ENCODE peak calls at places on chromosome 1, in eight cellular contexts. S is choroid plexus epithelial cell, G is AG09309, Y is GM12865, Z is retinal pigment epithelial cell, N is tibial nerve, T is HL-60, Q is A549. J is an unnamed sample.

GRCh38 chr1:164969256-164969655 is 387.3 kb downstream of the LMX1A start:
- DNase-seq in Z (no peak), Q (no peak), G (no peak), S (no peak), N (no peak), Y (no peak), T (no peak), J (no peak)

GRCh38 chr1:5067251-5067650 is 412.8 kb downstream of the AJAP1 start:
- DNase-seq in G (no peak), Z (no peak), N (no peak), Y (no peak), T (no peak), S (no peak), Q (no peak), J (no peak)

GRCh38 chr1:8590696-8591351 is 226.6 kb downstream of the RERE start:
- DNase-seq in Q (no peak), S (peak), N (no peak), Z (no peak), Y (no peak), G (no peak), T (no peak), J (no peak)

GRCh38 chr1:87673748-87674147 is 345.1 kb downstream of the LMO4 start:
- DNase-seq in G (no peak), N (no peak), T (no peak), Z (no peak), S (peak), Q (no peak), Y (no peak), J (no peak)

GRCh38 chr1:208025036-208025435 is 114.1 kb upstream of the CD34 start:
- DNase-seq in Y (no peak), Q (no peak), Z (no peak), T (no peak), N (no peak), G (peak), S (no peak), J (no peak)

GRCh38 chr1:64550505-64550904 is 80.6 kb downstream of the CACHD1 start:
- DNase-seq in S (no peak), G (no peak), Z (no peak), Y (no peak), Q (no peak), N (no peak), T (no peak), J (no peak)

GRCh38 chr1:51101976-51102375 is at the start of gene C1orf185:
- DNase-seq in Z (no peak), S (no peak), N (no peak), Q (no peak), G (no peak), T (no peak), Y (no peak), J (no peak)

GRCh38 chr1:53682881-53683280 is 56.1 kb downstream of the GLIS1 start:
- DNase-seq in Q (no peak), T (no peak), Y (no peak), G (no peak), Z (no peak), N (no peak), S (no peak), J (no peak)

GRCh38 chr1:208935517-208936187 is 647.9 kb upstream of the CAMK1G start:
- DNase-seq in Y (no peak), T (no peak), Q (no peak), G (no peak), Z (no peak), S (no peak), N (no peak), J (no peak)

GRCh38 chr1:167797005-167797404 is 75.2 kb downstream of the MPZL1 start:
- DNase-seq in S (peak), N (peak), G (peak), Z (peak), Q (no peak), Y (no peak), T (peak), J (no peak)

GRCh38 chr1:9136925-9137324 is 8.0 kb upstream of the GPR157 start:
- DNase-seq in S (no peak), Q (no peak), Z (no peak), G (no peak), Y (no peak), N (no peak), T (no peak), J (no peak)

GRCh38 chr1:110152133-110152785 is 2.0 kb downstream of the SLC6A17 start:
- DNase-seq in N (no peak), Q (peak), Y (no peak), Z (no peak), S (peak), T (no peak), G (no peak), J (no peak)

GRCh38 chr1:79052829-79053449 is 46.4 kb upstream of the ADGRL4 start:
- DNase-seq in Q (no peak), Z (no peak), G (no peak), S (no peak), Y (no peak), T (no peak), N (no peak), J (peak)

GRCh38 chr1:84619383-84620093 is 45.3 kb upstream of the CTBS start:
- DNase-seq in G (no peak), Z (no peak), S (peak), Y (no peak), Q (peak), N (no peak), T (no peak), J (no peak)

GRCh38 chr1:2050793-2051682 is 827 bp downstream of the PRKCZ start:
- DNase-seq in Z (no peak), G (no peak), Q (no peak), N (no peak), Y (no peak), S (no peak), T (no peak), J (no peak)

GRCh38 chr1:27522860-27523665 is 33.1 kb upstream of the WASF2 start:
- DNase-seq in T (no peak), N (no peak), G (no peak), S (peak), Q (no peak), Z (no peak), Y (no peak), J (no peak)

GRCh38 chr1:98002288-98002687 is 81.5 kb upstream of the DPYD start:
- DNase-seq in Q (no peak), Y (no peak), N (no peak), T (no peak), S (no peak), Z (no peak), G (no peak), J (no peak)

GRCh38 chr1:222171005-222171404 is 376.9 kb downstream of the HHIPL2 start:
- DNase-seq in N (no peak), Z (no peak), Y (peak), S (peak), G (peak), T (no peak), Q (peak), J (peak)

GRCh38 chr1:35264861-35265260 is 3.6 kb upstream of the ZMYM4 start:
- DNase-seq in N (no peak), Z (no peak), T (no peak), G (no peak), Q (peak), Y (peak), S (peak), J (no peak)

GRCh38 chr1:168731244-168731643 is 2.2 kb upstream of the DPT start:
- DNase-seq in Q (no peak), G (no peak), S (no peak), Y (no peak), N (no peak), T (no peak), Z (no peak), J (no peak)

GRCh38 chr1:54054438-54054749 is 986 bp downstream of the TCEANC2 start:
- DNase-seq in Z (no peak), Y (peak), G (no peak), N (no peak), T (no peak), Q (no peak), S (no peak), J (peak)

GRCh38 chr1:181918893-181919728 is 142.4 kb downstream of the ZNF648 start:
- DNase-seq in S (no peak), G (no peak), Q (no peak), T (no peak), Z (peak), Y (no peak), N (no peak), J (no peak)

GRCh38 chr1:50783286-50783685 is 176.8 kb downstream of the FAF1 start:
- DNase-seq in N (no peak), Z (no peak), Y (no peak), S (peak), Q (no peak), G (no peak), T (no peak), J (no peak)

GRCh38 chr1:236762410-236762809 is 32.7 kb upstream of the MTR start:
- DNase-seq in T (no peak), S (no peak), Y (no peak), Q (no peak), Z (no peak), G (no peak), N (no peak), J (no peak)

GRCh38 chr1:98121661-98122060 is 200.8 kb upstream of the DPYD start:
- DNase-seq in Y (no peak), S (peak), Z (no peak), T (no peak), Q (no peak), N (no peak), G (no peak), J (no peak)

GRCh38 chr1:45327644-45328515 is 1.2 kb downstream of the HPDL start:
- DNase-seq in Z (no peak), Q (no peak), T (peak), G (no peak), N (no peak), S (no peak), Y (peak), J (peak)

GRCh38 chr1:78388275-78388674 is 102.5 kb upstream of the PTGFR start:
- DNase-seq in Q (no peak), Z (no peak), T (no peak), S (peak), Y (no peak), N (no peak), G (no peak), J (no peak)

GRCh38 chr1:82778612-82779011 is 977.9 kb downstream of the ADGRL2 start:
- DNase-seq in S (peak), Z (no peak), G (no peak), Y (no peak), Q (no peak), N (no peak), T (no peak), J (no peak)

GRCh38 chr1:12556368-12556930 is 61.6 kb downstream of the DHRS3 start:
- DNase-seq in Q (no peak), Z (peak), G (peak), N (peak), T (no peak), Y (no peak), S (peak), J (no peak)

GRCh38 chr1:53500184-53501064 is 41.2 kb downstream of the DMRTB1 start:
- DNase-seq in Q (no peak), T (no peak), S (no peak), Y (no peak), Z (no peak), G (no peak), N (no peak), J (no peak)

GRCh38 chr1:85334962-85335361 is 58.5 kb upstream of the BCL10 start:
- DNase-seq in S (peak), Q (no peak), Y (peak), N (no peak), T (no peak), Z (no peak), G (no peak), J (no peak)

GRCh38 chr1:109113787-109114568 is at the start of gene ELAPOR1:
- DNase-seq in G (no peak), Q (no peak), N (no peak), Y (peak), S (peak), Z (no peak), T (no peak), J (peak)

GRCh38 chr1:214296860-214297699 is 16.1 kb downstream of the SMYD2 start:
- DNase-seq in G (no peak), S (peak), T (no peak), N (no peak), Q (no peak), Y (no peak), Z (no peak), J (no peak)

DNA sequence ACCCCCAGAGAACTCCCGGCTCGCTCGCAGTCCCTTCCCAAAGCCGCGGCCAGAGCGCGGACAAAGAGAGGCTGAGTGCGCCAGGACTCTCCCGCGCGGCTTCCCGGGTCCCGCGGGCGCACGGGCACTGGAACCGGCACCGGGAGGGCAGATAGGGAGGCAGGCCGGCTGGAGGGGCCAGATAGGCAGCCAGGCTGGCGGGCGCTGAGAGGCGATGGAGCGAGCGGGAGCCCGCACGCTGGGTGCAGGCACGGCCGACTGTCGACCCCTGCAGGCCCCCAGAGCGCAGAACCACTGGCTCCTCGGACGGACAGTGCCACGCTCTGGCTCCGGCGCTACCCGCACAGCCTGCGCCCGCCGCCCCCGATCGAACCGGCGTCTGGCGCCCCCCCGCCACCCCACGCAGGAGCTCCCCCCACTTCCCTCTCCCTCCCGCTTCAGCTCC is 634 bp downstream of the SLC6A9 start:
- DNase-seq in Y (peak), Q (no peak), Z (no peak), N (no peak), S (peak), T (peak), G (no peak), J (peak)
- TF ChIP-seq CTCF in Y (peak), Q (peak), Z (peak), N (peak), S (peak), T (no peak), G (peak), J (peak)

DNA sequence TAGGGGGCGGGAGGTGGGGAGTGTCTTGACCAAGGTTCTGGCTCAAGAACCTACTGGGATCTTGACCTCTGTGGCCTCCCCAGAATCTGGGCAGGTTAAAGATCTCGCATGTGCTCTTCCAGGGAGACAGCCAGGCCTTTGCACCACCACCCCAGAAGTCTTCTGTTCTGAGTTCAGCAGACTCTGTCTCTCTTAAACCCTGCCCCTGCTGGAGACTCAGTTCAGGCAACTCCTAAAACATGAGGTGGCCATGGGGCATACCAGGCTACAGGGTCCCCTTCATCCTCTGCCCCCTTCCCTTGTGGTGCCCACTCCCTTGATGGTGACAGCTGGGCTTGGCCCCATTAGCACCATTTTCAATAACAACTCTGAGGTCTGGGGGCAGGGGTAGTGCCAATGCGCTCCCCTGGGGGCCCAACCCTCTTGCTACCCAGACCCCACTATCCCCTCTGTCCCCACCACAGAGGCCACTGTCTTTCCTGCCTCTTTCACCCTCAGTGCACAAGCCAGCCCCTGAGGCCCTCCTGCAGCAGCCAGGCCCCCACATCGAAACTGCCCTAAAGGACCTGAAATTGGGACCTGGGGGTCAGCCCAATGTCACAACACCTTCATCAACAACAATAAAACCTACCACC is 132.7 kb upstream of the RUNX3 start:
- DNase-seq in G (no peak), Q (no peak), N (no peak), T (no peak), Z (no peak), S (no peak), Y (no peak), J (no peak)
- TF ChIP-seq CTCF in G (no peak), Q (no peak), N (no peak), T (no peak), Z (no peak), S (no peak), Y (no peak), J (no peak)

GRCh38 chr1:219993554-219994433 is 52.5 kb downstream of the EPRS1 start:
- DNase-seq in S (peak), Y (no peak), Q (no peak), T (no peak), N (no peak), Z (no peak), G (no peak), J (no peak)
- TF ChIP-seq CTCF in S (no peak), Y (no peak), Q (no peak), T (no peak), N (no peak), Z (no peak), G (no peak), J (no peak)

GRCh38 chr1:100747821-100748220 is 28.3 kb downstream of the VCAM1 start:
- DNase-seq in N (no peak), Z (no peak), G (no peak), Q (no peak), S (no peak), T (no peak), Y (no peak), J (no peak)

GRCh38 chr1:100752806-100753205 is 33.3 kb downstream of the VCAM1 start:
- DNase-seq in Z (no peak), Q (no peak), S (no peak), G (no peak), T (no peak), Y (no peak), N (no peak), J (no peak)

GRCh38 chr1:100746542-100746932 is 27.0 kb downstream of the VCAM1 start:
- DNase-seq in T (no peak), N (no peak), G (no peak), Q (no peak), S (no peak), Y (no peak), Z (no peak), J (no peak)

GRCh38 chr1:100750002-100750885 is 30.7 kb downstream of the VCAM1 start:
- DNase-seq in S (no peak), G (no peak), Q (no peak), Z (no peak), T (no peak), N (no peak), Y (no peak), J (no peak)
- TF ChIP-seq CTCF in S (no peak), G (no peak), Q (no peak), Z (no peak), T (no peak), N (no peak), Y (no peak), J (no peak)

DNA sequence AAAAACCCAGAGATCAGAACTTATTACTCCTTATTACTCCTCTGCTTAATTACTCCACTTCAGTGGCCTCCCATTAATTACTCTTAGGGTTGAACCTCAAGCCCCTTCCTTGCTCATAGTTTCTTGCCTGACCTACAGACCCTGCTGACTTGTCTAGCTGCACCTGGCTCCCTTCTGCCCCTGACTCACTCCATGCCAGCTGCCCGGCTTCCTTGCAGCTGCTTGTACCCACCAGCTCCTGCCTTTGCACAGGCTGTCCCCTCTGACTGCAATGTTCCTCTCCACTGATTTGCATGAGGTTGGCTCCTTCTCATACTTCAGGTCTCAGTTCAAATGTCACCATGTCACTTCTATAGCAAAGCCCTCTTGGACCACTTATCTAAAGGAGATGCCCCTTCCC is 1.9 kb upstream of the PTPRU start:
- DNase-seq in Z (no peak), Y (no peak), Q (no peak), S (no peak), N (no peak), G (no peak), T (no peak), J (no peak)
- TF ChIP-seq CTCF in Z (no peak), Y (no peak), Q (no peak), S (no peak), N (no peak), G (no peak), T (no peak), J (no peak)

J was measured in GM10248.